ENCODE peak calls at places on chromosomes 12 and 14, in five cellular contexts. One of them, this sample, is unnamed.

GRCh38 chr12:82765971-82766705 is 79.4 kb downstream of the TMTC2 start:
- DNase-seq in GM20000: no peak
- DNase-seq in amniotic epithelial cell: peak; percentile 39
- DNase-seq in EL: no peak
- DNase-seq in neural progenitor cell: no peak
- DNase-seq in this sample: no peak

GRCh38 chr14:95871531-95871930 is 5.1 kb upstream of the TUNAR start:
- DNase-seq in GM20000: no peak
- DNase-seq in amniotic epithelial cell: no peak
- DNase-seq in EL: no peak
- DNase-seq in neural progenitor cell: no peak
- DNase-seq in this sample: no peak

GRCh38 chr12:102376251-102376747 is 104.1 kb downstream of the IGF1 start:
- DNase-seq in GM20000: no peak
- DNase-seq in amniotic epithelial cell: peak; percentile 84
- DNase-seq in EL: peak; percentile 9
- DNase-seq in neural progenitor cell: no peak
- DNase-seq in this sample: no peak

GRCh38 chr12:51970904-51971646 is 19.6 kb downstream of the ACVR1B start:
- DNase-seq in GM20000: peak; percentile 73
- DNase-seq in amniotic epithelial cell: peak; percentile 69
- DNase-seq in EL: peak; percentile 47
- DNase-seq in neural progenitor cell: peak; percentile 65
- DNase-seq in this sample: no peak

GRCh38 chr14:30464481-30464880 is 94.5 kb upstream of the G2E3 start:
- DNase-seq in GM20000: no peak
- DNase-seq in amniotic epithelial cell: no peak
- DNase-seq in EL: no peak
- DNase-seq in neural progenitor cell: no peak
- DNase-seq in this sample: no peak

GRCh38 chr14:103544627-103545218 is 15.7 kb downstream of the TRMT61A start:
- DNase-seq in GM20000: no peak
- DNase-seq in amniotic epithelial cell: no peak
- DNase-seq in EL: no peak
- DNase-seq in neural progenitor cell: no peak
- DNase-seq in this sample: no peak

GRCh38 chr14:67911506-67911905 is 91.9 kb downstream of the RAD51B start:
- DNase-seq in GM20000: no peak
- DNase-seq in amniotic epithelial cell: no peak
- DNase-seq in EL: no peak
- DNase-seq in neural progenitor cell: no peak
- DNase-seq in this sample: no peak

GRCh38 chr14:35197015-35197414 is 74.7 kb downstream of the PRORP start:
- DNase-seq in GM20000: no peak
- DNase-seq in amniotic epithelial cell: peak; percentile 60
- DNase-seq in EL: peak; percentile 54
- DNase-seq in neural progenitor cell: no peak
- DNase-seq in this sample: no peak

GRCh38 chr14:51938137-51938536 is 51.2 kb upstream of the RTRAF start:
- DNase-seq in GM20000: no peak
- DNase-seq in amniotic epithelial cell: peak; percentile 55
- DNase-seq in EL: no peak
- DNase-seq in neural progenitor cell: no peak
- DNase-seq in this sample: no peak

GRCh38 chr12:91272456-91273063 is 89.9 kb upstream of the DCN start:
- DNase-seq in GM20000: no peak
- DNase-seq in amniotic epithelial cell: peak; percentile 68
- DNase-seq in EL: no peak
- DNase-seq in neural progenitor cell: peak; percentile 58
- DNase-seq in this sample: no peak

GRCh38 chr14:97022741-97023140 is 225.6 kb downstream of the VRK1 start:
- DNase-seq in GM20000: no peak
- DNase-seq in amniotic epithelial cell: no peak
- DNase-seq in EL: no peak
- DNase-seq in neural progenitor cell: no peak
- DNase-seq in this sample: no peak

GRCh38 chr12:20438307-20438779 is 70.0 kb downstream of the PDE3A start:
- DNase-seq in GM20000: no peak
- DNase-seq in amniotic epithelial cell: peak; percentile 44
- DNase-seq in EL: peak; percentile 57
- DNase-seq in neural progenitor cell: no peak
- DNase-seq in this sample: no peak

GRCh38 chr12:104750061-104750460 is 208.0 kb downstream of the SLC41A2 start:
- DNase-seq in GM20000: peak; percentile 36
- DNase-seq in amniotic epithelial cell: peak; percentile 72
- DNase-seq in EL: peak; percentile 80
- DNase-seq in neural progenitor cell: no peak
- DNase-seq in this sample: no peak

GRCh38 chr12:107411792-107412535 is 273.6 kb upstream of the PWP1 start:
- DNase-seq in GM20000: no peak
- DNase-seq in amniotic epithelial cell: peak; percentile 78
- DNase-seq in EL: peak; percentile 91
- DNase-seq in neural progenitor cell: no peak
- DNase-seq in this sample: no peak

This sample was measured in SK-N-DZ.